ENCODE peak calls at places on chromosomes 6 and 20, in eight cellular contexts. One of them, this sample, is unnamed.

GRCh38 chr6:48736486-48737206 is 625.6 kb upstream of the PTCHD4 start:
- DNase-seq in uterus: no peak
- DNase-seq in heart right ventricle: no peak
- DNase-seq in GM12865: no peak
- DNase-seq in OCI-LY7: no peak
- DNase-seq in cardiac fibroblast: peak
- DNase-seq in HL-60: no peak
- DNase-seq in left ventricle myocardium inferior: no peak
- DNase-seq in this sample: peak

GRCh38 chr6:99219788-99220187 is 129.7 kb downstream of the FAXC start:
- DNase-seq in cardiac fibroblast: no peak
- DNase-seq in heart right ventricle: no peak
- DNase-seq in left ventricle myocardium inferior: no peak
- DNase-seq in OCI-LY7: no peak
- DNase-seq in HL-60: no peak
- DNase-seq in GM12865: peak
- DNase-seq in uterus: no peak
- DNase-seq in this sample: no peak

GRCh38 chr6:131129657-131130545 is 5.4 kb upstream of the AKAP7 start:
- DNase-seq in GM12865: no peak
- DNase-seq in left ventricle myocardium inferior: no peak
- DNase-seq in heart right ventricle: no peak
- DNase-seq in HL-60: no peak
- DNase-seq in uterus: no peak
- DNase-seq in cardiac fibroblast: no peak
- DNase-seq in OCI-LY7: no peak
- DNase-seq in this sample: no peak

GRCh38 chr6:118382126-118382525 is 166.0 kb upstream of the PLN start:
- DNase-seq in uterus: no peak
- DNase-seq in left ventricle myocardium inferior: no peak
- DNase-seq in heart right ventricle: no peak
- DNase-seq in cardiac fibroblast: no peak
- DNase-seq in OCI-LY7: no peak
- DNase-seq in GM12865: no peak
- DNase-seq in HL-60: no peak
- DNase-seq in this sample: no peak

GRCh38 chr6:31859923-31860322 is 2.7 kb downstream of the NEU1 start:
- DNase-seq in cardiac fibroblast: no peak
- DNase-seq in HL-60: no peak
- DNase-seq in uterus: no peak
- DNase-seq in left ventricle myocardium inferior: no peak
- DNase-seq in GM12865: no peak
- DNase-seq in heart right ventricle: no peak
- DNase-seq in OCI-LY7: no peak
- DNase-seq in this sample: no peak

GRCh38 chr20:55116598-55116997 is 641.2 kb downstream of the DOK5 start:
- DNase-seq in heart right ventricle: no peak
- DNase-seq in HL-60: no peak
- DNase-seq in left ventricle myocardium inferior: no peak
- DNase-seq in GM12865: no peak
- DNase-seq in uterus: no peak
- DNase-seq in OCI-LY7: no peak
- DNase-seq in cardiac fibroblast: no peak
- DNase-seq in this sample: no peak

GRCh38 chr20:64113796-64114355 is 6.5 kb upstream of the NPBWR2 start:
- DNase-seq in left ventricle myocardium inferior: no peak
- DNase-seq in HL-60: no peak
- DNase-seq in cardiac fibroblast: no peak
- DNase-seq in uterus: no peak
- DNase-seq in GM12865: no peak
- DNase-seq in OCI-LY7: no peak
- DNase-seq in heart right ventricle: no peak
- DNase-seq in this sample: no peak

GRCh38 chr6:88142299-88142668 is 23.9 kb downstream of the CNR1 start:
- DNase-seq in heart right ventricle: no peak
- DNase-seq in GM12865: no peak
- DNase-seq in left ventricle myocardium inferior: no peak
- DNase-seq in uterus: no peak
- DNase-seq in cardiac fibroblast: no peak
- DNase-seq in OCI-LY7: no peak
- DNase-seq in HL-60: no peak
- DNase-seq in this sample: no peak

GRCh38 chr20:8518878-8519277 is 386.8 kb downstream of the PLCB1 start:
- DNase-seq in GM12865: no peak
- DNase-seq in heart right ventricle: no peak
- DNase-seq in OCI-LY7: no peak
- DNase-seq in left ventricle myocardium inferior: no peak
- DNase-seq in uterus: no peak
- DNase-seq in cardiac fibroblast: no peak
- DNase-seq in HL-60: no peak
- DNase-seq in this sample: no peak

GRCh38 chr20:36216314-36217025 is 19.8 kb upstream of the AAR2 start:
- DNase-seq in OCI-LY7: no peak
- DNase-seq in HL-60: no peak
- DNase-seq in uterus: no peak
- DNase-seq in left ventricle myocardium inferior: no peak
- DNase-seq in heart right ventricle: no peak
- DNase-seq in GM12865: no peak
- DNase-seq in cardiac fibroblast: no peak
- DNase-seq in this sample: no peak

GRCh38 chr20:36213362-36213761 is 22.9 kb upstream of the AAR2 start:
- DNase-seq in GM12865: no peak
- DNase-seq in heart right ventricle: no peak
- DNase-seq in HL-60: no peak
- DNase-seq in left ventricle myocardium inferior: no peak
- DNase-seq in OCI-LY7: no peak
- DNase-seq in cardiac fibroblast: no peak
- DNase-seq in uterus: no peak
- DNase-seq in this sample: no peak

GRCh38 chr20:36215778-36216177 is 20.5 kb upstream of the AAR2 start:
- DNase-seq in GM12865: no peak
- DNase-seq in uterus: no peak
- DNase-seq in left ventricle myocardium inferior: no peak
- DNase-seq in HL-60: no peak
- DNase-seq in cardiac fibroblast: no peak
- DNase-seq in heart right ventricle: no peak
- DNase-seq in OCI-LY7: no peak
- DNase-seq in this sample: no peak

GRCh38 chr20:36217226-36217625 is 19.1 kb upstream of the AAR2 start:
- DNase-seq in OCI-LY7: no peak
- DNase-seq in uterus: no peak
- DNase-seq in HL-60: no peak
- DNase-seq in GM12865: no peak
- DNase-seq in left ventricle myocardium inferior: no peak
- DNase-seq in heart right ventricle: no peak
- DNase-seq in cardiac fibroblast: no peak
- DNase-seq in this sample: no peak

GRCh38 chr20:36214684-36215256 is 21.5 kb upstream of the AAR2 start:
- DNase-seq in OCI-LY7: peak
- DNase-seq in HL-60: peak
- DNase-seq in heart right ventricle: no peak
- DNase-seq in uterus: no peak
- DNase-seq in cardiac fibroblast: peak
- DNase-seq in left ventricle myocardium inferior: no peak
- DNase-seq in GM12865: peak
- DNase-seq in this sample: peak
- TF ChIP-seq CTCF in OCI-LY7: peak
- TF ChIP-seq CTCF in HL-60: peak
- TF ChIP-seq CTCF in heart right ventricle: peak
- TF ChIP-seq CTCF in uterus: no peak
- TF ChIP-seq CTCF in cardiac fibroblast: peak
- TF ChIP-seq CTCF in left ventricle myocardium inferior: peak
- TF ChIP-seq CTCF in GM12865: peak
- TF ChIP-seq CTCF in this sample: peak

DNA sequence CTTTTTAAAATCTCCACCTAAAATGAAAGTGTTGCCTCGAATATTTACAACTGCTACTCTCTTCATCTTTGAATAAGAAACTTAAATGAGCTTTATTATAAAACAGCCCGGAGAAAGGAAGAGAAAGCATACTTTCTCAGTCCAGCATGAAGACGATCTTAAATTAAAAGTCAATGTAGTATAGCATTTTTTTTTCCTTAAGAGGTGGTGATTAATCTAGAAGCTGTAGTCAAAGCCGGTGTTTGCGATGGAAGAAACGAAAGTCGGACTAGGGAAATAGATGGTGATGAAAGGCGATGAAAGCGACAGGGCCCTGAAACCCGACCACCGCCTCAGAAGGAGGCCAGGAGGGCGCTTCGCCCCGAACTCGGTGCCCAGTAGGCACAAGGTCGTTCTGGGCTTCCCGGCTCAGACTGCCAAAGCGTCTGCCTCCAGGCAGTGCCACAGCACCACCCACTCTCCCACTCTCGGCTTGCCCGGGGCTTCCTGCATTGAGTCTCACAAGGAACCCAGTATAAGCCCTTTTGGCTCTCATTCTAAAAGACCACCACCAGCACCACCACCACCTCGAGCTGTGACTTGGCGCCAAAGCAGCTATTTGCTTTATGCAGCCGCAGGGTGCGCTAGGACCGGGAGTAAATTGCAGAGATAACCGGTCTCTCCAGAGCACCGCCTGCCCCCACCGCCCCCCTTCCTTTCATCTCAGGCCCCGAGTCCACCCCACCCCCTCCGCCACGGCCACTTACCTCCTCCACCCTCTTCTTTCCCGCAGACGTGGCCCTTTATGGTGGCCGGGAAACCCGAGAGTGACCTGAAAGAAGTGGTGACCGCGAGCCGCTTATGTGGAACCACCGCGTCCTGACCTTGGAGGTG is 2.3 kb downstream of the TCF21 start:
- DNase-seq in cardiac fibroblast: peak
- DNase-seq in HL-60: no peak
- DNase-seq in left ventricle myocardium inferior: peak
- DNase-seq in OCI-LY7: no peak
- DNase-seq in GM12865: no peak
- DNase-seq in heart right ventricle: peak
- DNase-seq in uterus: peak
- DNase-seq in this sample: peak
- H3K4me3 ChIP-seq in cardiac fibroblast: peak
- H3K4me3 ChIP-seq in HL-60: no peak
- H3K4me3 ChIP-seq in left ventricle myocardium inferior: peak
- H3K4me3 ChIP-seq in OCI-LY7: no peak
- H3K4me3 ChIP-seq in GM12865: no peak
- H3K4me3 ChIP-seq in heart right ventricle: peak
- H3K4me3 ChIP-seq in uterus: peak
- H3K4me3 ChIP-seq in this sample: peak

GRCh38 chr6:12158686-12159415 is 131.3 kb upstream of the EDN1 start:
- DNase-seq in left ventricle myocardium inferior: no peak
- DNase-seq in cardiac fibroblast: no peak
- DNase-seq in HL-60: no peak
- DNase-seq in GM12865: no peak
- DNase-seq in uterus: no peak
- DNase-seq in heart right ventricle: no peak
- DNase-seq in OCI-LY7: no peak
- DNase-seq in this sample: no peak
- TF ChIP-seq CTCF in left ventricle myocardium inferior: no peak
- TF ChIP-seq CTCF in cardiac fibroblast: no peak
- TF ChIP-seq CTCF in HL-60: no peak
- TF ChIP-seq CTCF in GM12865: peak
- TF ChIP-seq CTCF in uterus: no peak
- TF ChIP-seq CTCF in heart right ventricle: no peak
- TF ChIP-seq CTCF in OCI-LY7: no peak
- TF ChIP-seq CTCF in this sample: peak

DNA sequence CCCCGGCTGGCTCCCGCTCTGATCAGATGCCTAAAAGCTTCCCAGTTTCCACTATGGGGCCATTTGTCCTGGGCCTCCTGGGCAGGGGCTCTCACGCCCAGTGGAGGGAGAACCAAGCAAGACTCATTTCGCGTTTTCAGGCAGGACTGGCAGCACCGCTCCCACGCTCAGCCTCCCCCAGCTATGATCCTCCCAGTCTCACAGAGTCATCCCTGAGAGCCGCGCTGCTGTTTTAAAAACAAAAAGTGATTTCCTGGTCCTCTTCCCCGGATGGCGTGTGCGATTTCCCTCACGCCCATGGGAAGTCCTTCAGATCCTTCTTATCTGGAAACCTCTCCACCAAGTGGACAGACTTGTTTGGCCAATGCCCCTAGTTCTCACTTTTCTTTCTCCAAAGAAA is at the start of gene ADGRF5:
- DNase-seq in cardiac fibroblast: no peak
- DNase-seq in left ventricle myocardium inferior: peak
- DNase-seq in OCI-LY7: no peak
- DNase-seq in heart right ventricle: peak
- DNase-seq in uterus: no peak
- DNase-seq in HL-60: no peak
- DNase-seq in GM12865: no peak
- DNase-seq in this sample: no peak
- H3K4me3 ChIP-seq in cardiac fibroblast: no peak
- H3K4me3 ChIP-seq in left ventricle myocardium inferior: peak
- H3K4me3 ChIP-seq in OCI-LY7: no peak
- H3K4me3 ChIP-seq in heart right ventricle: peak
- H3K4me3 ChIP-seq in uterus: no peak
- H3K4me3 ChIP-seq in HL-60: no peak
- H3K4me3 ChIP-seq in GM12865: no peak
- H3K4me3 ChIP-seq in this sample: no peak

DNA sequence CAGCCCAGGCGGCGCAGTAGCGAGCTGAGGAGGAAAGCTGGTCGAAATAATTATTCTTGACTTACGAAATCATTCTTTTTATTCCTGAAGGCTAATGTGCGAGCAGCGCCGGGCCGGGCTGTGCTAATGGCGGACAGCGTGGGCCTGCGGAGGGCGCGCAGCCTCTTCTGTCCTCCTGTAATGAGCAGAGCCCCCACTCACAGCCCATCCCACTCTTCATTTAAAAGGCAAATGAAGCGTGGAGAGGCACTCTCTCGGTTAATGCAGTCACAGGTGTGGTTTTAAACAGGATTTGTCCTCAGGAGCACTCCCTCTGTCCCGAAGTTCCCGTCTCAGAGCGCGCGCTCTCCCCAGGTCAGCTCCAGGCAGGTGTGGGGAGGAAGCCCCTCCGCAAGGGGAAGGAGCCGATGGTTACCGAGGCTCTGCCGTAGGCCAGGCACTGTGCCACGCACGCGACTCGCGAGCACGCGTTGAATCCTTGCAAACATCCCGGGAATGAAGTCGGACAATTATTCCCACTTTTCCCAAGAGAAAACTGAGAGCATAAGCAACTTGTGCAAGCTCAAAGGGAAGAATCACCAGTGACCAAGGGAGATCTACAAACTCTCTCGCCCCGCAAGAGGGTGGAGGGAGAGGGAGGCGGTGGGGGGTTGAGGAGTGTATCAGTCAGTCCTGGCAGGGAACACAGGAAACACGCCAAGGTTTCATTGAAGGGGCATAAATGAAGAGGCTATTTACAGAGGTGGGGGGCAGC is 35.5 kb upstream of the ZFAND3 start:
- DNase-seq in left ventricle myocardium inferior: peak
- DNase-seq in heart right ventricle: no peak
- DNase-seq in cardiac fibroblast: peak
- DNase-seq in OCI-LY7: no peak
- DNase-seq in uterus: peak
- DNase-seq in GM12865: no peak
- DNase-seq in HL-60: no peak
- DNase-seq in this sample: peak
- TF ChIP-seq CTCF in left ventricle myocardium inferior: peak
- TF ChIP-seq CTCF in heart right ventricle: peak
- TF ChIP-seq CTCF in cardiac fibroblast: no peak
- TF ChIP-seq CTCF in OCI-LY7: no peak
- TF ChIP-seq CTCF in uterus: no peak
- TF ChIP-seq CTCF in GM12865: no peak
- TF ChIP-seq CTCF in HL-60: no peak
- TF ChIP-seq CTCF in this sample: peak